ENCODE peak calls at places on chromosomes 11 and 22, in five cellular contexts. B is activated CD8-positive, alpha-beta memory T cell treated with anti-CD3 and anti-CD28 coated beads, Interleukin-2, amount 10 ng/mL, durations not matched to agents 7 days and 5 days; D is activated naive CD8-positive, alpha-beta T cell treated with anti-CD3 and anti-CD28 coated beads, Interleukin-2, amount 50 U/mL, for 24 hours; X is heart right ventricle; E is left cardiac atrium. O is an unnamed sample.

GRCh38 chr22:20867179-20868099 is 8.6 kb downstream of the SNAP29 start:
- ATAC-seq in B (peak; percentile 70), D (no peak), X (peak; percentile 90), E (peak; percentile 86), O (peak; percentile 53)

GRCh38 chr11:128463386-128463829 is 124.0 kb downstream of the ETS1 start:
- ATAC-seq in B (no peak), D (no peak), X (peak; percentile 56), E (peak; percentile 70), O (no peak)

GRCh38 chr22:29617922-29618629 is 14.6 kb downstream of the NF2 start:
- ATAC-seq in B (peak; percentile 39), D (peak; percentile 82), X (no peak), E (no peak), O (peak; percentile 72)

GRCh38 chr11:29272019-29272654 is 744.7 kb downstream of the KCNA4 start:
- ATAC-seq in B (no peak), D (no peak), X (no peak), E (no peak), O (peak; percentile 88)

GRCh38 chr11:74010306-74010981 is 1.6 kb upstream of the UCP3 start:
- ATAC-seq in B (no peak), D (no peak), X (no peak), E (no peak), O (no peak)

GRCh38 chr22:29830585-29830984 is 7.5 kb downstream of the ASCC2 start:
- ATAC-seq in B (no peak), D (peak; percentile 65), X (peak; percentile 74), E (peak; percentile 54), O (no peak)

GRCh38 chr11:63698976-63699733 is 17.9 kb downstream of the RTN3 start:
- ATAC-seq in B (no peak), D (no peak), X (no peak), E (peak; percentile 87), O (no peak)

GRCh38 chr11:33533668-33534067 is 167.0 kb downstream of the C11orf91 start:
- ATAC-seq in B (no peak), D (no peak), X (no peak), E (no peak), O (peak; percentile 10)

GRCh38 chr11:85724750-85725465 is 38.9 kb upstream of the CCDC89 start:
- ATAC-seq in B (no peak), D (no peak), X (peak; percentile 69), E (peak; percentile 61), O (no peak)

GRCh38 chr11:77202941-77203900 is 75.2 kb downstream of the MYO7A start:
- ATAC-seq in B (no peak), D (no peak), X (no peak), E (no peak), O (no peak)

GRCh38 chr11:74018331-74019005 is 9.6 kb upstream of the UCP3 start:
- ATAC-seq in B (no peak), D (no peak), X (peak; percentile 95), E (peak; percentile 97), O (no peak)

GRCh38 chr11:77073328-77074001 is 6.7 kb downstream of the CAPN5 start:
- ATAC-seq in B (peak; percentile 72), D (peak; percentile 12), X (peak; percentile 96), E (peak; percentile 93), O (peak; percentile 98)

GRCh38 chr11:69705246-69705856 is 1.5 kb upstream of the FGF19 start:
- ATAC-seq in B (no peak), D (no peak), X (no peak), E (no peak), O (no peak)

GRCh38 chr11:22346283-22346682 is 8.1 kb downstream of the SLC17A6 start:
- ATAC-seq in B (no peak), D (no peak), X (no peak), E (no peak), O (no peak)

GRCh38 chr11:78061088-78061920 is 2.4 kb upstream of the THRSP start:
- ATAC-seq in B (no peak), D (no peak), X (peak; percentile 90), E (peak; percentile 46), O (no peak)

GRCh38 chr11:103109818-103110388 is 677 bp downstream of the DYNC2H1 start:
- ATAC-seq in B (peak; percentile 2), D (peak; percentile 4), X (peak; percentile 28), E (no peak), O (peak; percentile 51)

GRCh38 chr11:133936551-133936950 is 20.2 kb downstream of the IGSF9B start:
- ATAC-seq in B (no peak), D (no peak), X (no peak), E (no peak), O (peak; percentile 48)

GRCh38 chr22:45537734-45538181 is 35.1 kb downstream of the FBLN1 start:
- ATAC-seq in B (no peak), D (no peak), X (peak; percentile 84), E (peak; percentile 78), O (peak; percentile 84)

GRCh38 chr11:66530927-66531722 is 14.7 kb downstream of the ZDHHC24 start:
- ATAC-seq in B (no peak), D (no peak), X (no peak), E (no peak), O (no peak)

GRCh38 chr11:117953029-117953671 is 23.9 kb upstream of the TMPRSS13 start:
- ATAC-seq in B (no peak), D (peak; percentile 85), X (no peak), E (no peak), O (no peak)

GRCh38 chr11:96095884-96096301 is 172.0 kb upstream of the MTMR2 start:
- ATAC-seq in B (no peak), D (no peak), X (no peak), E (no peak), O (peak; percentile 14)

GRCh38 chr22:41902932-41903421 is 11.9 kb downstream of the SHISA8 start:
- ATAC-seq in B (no peak), D (no peak), X (peak; percentile 72), E (peak; percentile 12), O (no peak)

GRCh38 chr11:118216621-118217526 is 7.9 kb downstream of the JAML start:
- ATAC-seq in B (peak; percentile 67), D (peak; percentile 76), X (no peak), E (no peak), O (no peak)

GRCh38 chr11:257766-258493 is 20.3 kb upstream of the NLRP6 start:
- ATAC-seq in B (no peak), D (no peak), X (no peak), E (no peak), O (peak; percentile 41)

GRCh38 chr22:39994566-39995345 is at the start of gene FAM83F:
- ATAC-seq in B (peak; percentile 77), D (peak; percentile 48), X (no peak), E (peak; percentile 39), O (no peak)

GRCh38 chr22:25282671-25283561 is 63.5 kb downstream of the CRYBB2 start:
- ATAC-seq in B (no peak), D (no peak), X (no peak), E (no peak), O (no peak)

GRCh38 chr11:108530426-108530825 is 32.2 kb upstream of the POGLUT3 start:
- ATAC-seq in B (no peak), D (no peak), X (no peak), E (no peak), O (no peak)

GRCh38 chr11:31643831-31644230 is 134.3 kb downstream of the ELP4 start:
- ATAC-seq in B (no peak), D (no peak), X (no peak), E (no peak), O (peak; percentile 83)

GRCh38 chr22:17788023-17788330 is 13.7 kb upstream of the BID start:
- ATAC-seq in B (no peak), D (no peak), X (no peak), E (no peak), O (no peak)

GRCh38 chr22:23763579-23764331 is 965 bp downstream of the C22orf15 start:
- ATAC-seq in B (peak; percentile 57), D (peak; percentile 25), X (no peak), E (no peak), O (no peak)

GRCh38 chr22:41474878-41475451 is 6.0 kb downstream of the ACO2 start:
- ATAC-seq in B (no peak), D (no peak), X (no peak), E (no peak), O (no peak)

GRCh38 chr11:115920087-115920461 is 415.9 kb upstream of the CADM1 start:
- ATAC-seq in B (no peak), D (no peak), X (no peak), E (no peak), O (no peak)

GRCh38 chr22:36406139-36406538 is 18.4 kb upstream of the MYH9 start:
- ATAC-seq in B (peak; percentile 7), D (peak; percentile 26), X (no peak), E (no peak), O (no peak)

GRCh38 chr11:6736495-6737121 is 35.2 kb downstream of the OR2AG2 start:
- ATAC-seq in B (no peak), D (peak; percentile 63), X (no peak), E (no peak), O (no peak)

GRCh38 chr22:24494535-24495364 is at the start of gene UPB1:
- ATAC-seq in B (no peak), D (no peak), X (peak; percentile 38), E (peak; percentile 60), O (no peak)

O was measured in SK-N-SH treated with all-trans-retinoic acid at 6 μM for 48 hours.